ENCODE peak calls at places on chromosomes 12 and 14, in five cellular contexts. B is effector memory CD4-positive, alpha-beta T cell; U is pancreas; M is CD8-positive, alpha-beta T cell; S is Caco-2. H is an unnamed sample.

GRCh38 chr14:79856357-79856756 is 354.9 kb downstream of the DIO2 start:
- DNase-seq in B (no peak), U (no peak), M (no peak), S (no peak), H (no peak)

GRCh38 chr12:122333142-122334087 is 67.1 kb upstream of the VPS33A start:
- DNase-seq in B (no peak), U (no peak), M (no peak), S (no peak), H (no peak)

GRCh38 chr14:105475269-105475915 is 771 bp downstream of the CRIP2 start:
- DNase-seq in B (no peak), U (peak), M (no peak), S (no peak), H (no peak)

GRCh38 chr14:26863736-26864135 is 265.9 kb upstream of the NOVA1 start:
- DNase-seq in B (no peak), U (no peak), M (no peak), S (no peak), H (no peak)

GRCh38 chr14:72777636-72778035 is 116.3 kb downstream of the DPF3 start:
- DNase-seq in B (no peak), U (no peak), M (no peak), S (no peak), H (no peak)

GRCh38 chr12:88932457-88932856 is 352.2 kb upstream of the KITLG start:
- DNase-seq in B (no peak), U (no peak), M (no peak), S (no peak), H (no peak)

GRCh38 chr12:25184132-25184531 is 10.8 kb downstream of the DNAI7 start:
- DNase-seq in B (no peak), U (no peak), M (no peak), S (no peak), H (no peak)

GRCh38 chr12:120132863-120133385 is 16.4 kb upstream of the RAB35 start:
- DNase-seq in B (no peak), U (no peak), M (no peak), S (no peak), H (no peak)

GRCh38 chr14:22448035-22448904 is 140.8 kb downstream of the DAD1 start:
- DNase-seq in B (no peak), U (no peak), M (no peak), S (no peak), H (no peak)

GRCh38 chr12:132406498-132407461 is 77.4 kb upstream of the GALNT9 start:
- DNase-seq in B (no peak), U (peak), M (no peak), S (no peak), H (no peak)

GRCh38 chr12:57171668-57172067 is 24.2 kb upstream of the LRP1-AS start:
- DNase-seq in B (no peak), U (no peak), M (no peak), S (no peak), H (no peak)

GRCh38 chr12:110100315-110100970 is 23.7 kb upstream of the IFT81 start:
- DNase-seq in B (peak), U (peak), M (peak), S (peak), H (peak)

GRCh38 chr12:108253540-108253939 is 85.6 kb downstream of the CMKLR1 start:
- DNase-seq in B (no peak), U (no peak), M (no peak), S (no peak), H (no peak)

GRCh38 chr14:104044016-104044415 is 41.5 kb upstream of the ASPG start:
- DNase-seq in B (no peak), U (no peak), M (no peak), S (no peak), H (no peak)

GRCh38 chr14:20328705-20329104 is 4.4 kb downstream of the CCNB1IP1 start:
- DNase-seq in B (no peak), U (no peak), M (no peak), S (no peak), H (no peak)

GRCh38 chr12:14018080-14018479 is 36.7 kb upstream of the GRIN2B start:
- DNase-seq in B (no peak), U (no peak), M (no peak), S (no peak), H (no peak)

GRCh38 chr14:24289649-24290283 is 9.8 kb downstream of the DHRS1 start:
- DNase-seq in B (no peak), U (no peak), M (peak), S (no peak), H (no peak)

GRCh38 chr14:35594616-35595015 is 60.7 kb downstream of the INSM2 start:
- DNase-seq in B (no peak), U (no peak), M (no peak), S (no peak), H (no peak)

GRCh38 chr12:42172811-42173210 is 28.1 kb upstream of the GXYLT1 start:
- DNase-seq in B (no peak), U (no peak), M (no peak), S (no peak), H (no peak)

GRCh38 chr14:54877015-54877702 is 25.5 kb downstream of the GCH1 start:
- DNase-seq in B (no peak), U (no peak), M (no peak), S (no peak), H (no peak)

DNA sequence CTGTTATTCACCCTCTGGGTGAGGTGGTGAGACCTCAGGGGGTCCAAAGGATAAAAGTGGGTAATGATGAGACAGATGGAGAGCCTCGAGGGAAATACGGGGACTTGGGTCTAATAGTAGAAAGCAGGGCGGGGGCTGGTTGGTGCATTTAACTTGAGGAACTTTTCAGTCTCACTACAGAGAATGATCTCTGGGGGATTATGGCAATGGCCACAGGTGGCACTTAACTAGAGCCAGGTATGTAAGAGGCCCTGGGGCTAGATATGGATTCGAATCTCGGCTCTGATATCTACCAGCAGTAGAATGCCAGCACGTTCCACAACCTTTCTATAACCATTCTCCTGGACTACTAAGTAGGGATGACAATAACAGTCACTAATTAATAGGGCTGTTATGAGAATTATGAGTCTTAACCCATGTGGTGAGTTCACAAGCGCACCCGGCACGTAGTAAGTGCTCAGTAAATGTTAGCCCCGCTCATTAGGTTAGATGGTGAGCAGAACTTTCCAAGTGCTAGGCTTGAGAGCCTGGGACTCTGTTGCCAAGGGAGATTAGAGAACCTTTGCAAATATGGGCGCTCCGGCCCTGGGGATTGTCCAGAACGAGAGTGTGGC is 893 bp upstream of the PLXNC1 start:
- DNase-seq in B (no peak), U (no peak), M (no peak), S (no peak), H (no peak)
- H3K4me3 ChIP-seq in B (peak), U (no peak), M (peak), S (peak), H (peak)

DNA sequence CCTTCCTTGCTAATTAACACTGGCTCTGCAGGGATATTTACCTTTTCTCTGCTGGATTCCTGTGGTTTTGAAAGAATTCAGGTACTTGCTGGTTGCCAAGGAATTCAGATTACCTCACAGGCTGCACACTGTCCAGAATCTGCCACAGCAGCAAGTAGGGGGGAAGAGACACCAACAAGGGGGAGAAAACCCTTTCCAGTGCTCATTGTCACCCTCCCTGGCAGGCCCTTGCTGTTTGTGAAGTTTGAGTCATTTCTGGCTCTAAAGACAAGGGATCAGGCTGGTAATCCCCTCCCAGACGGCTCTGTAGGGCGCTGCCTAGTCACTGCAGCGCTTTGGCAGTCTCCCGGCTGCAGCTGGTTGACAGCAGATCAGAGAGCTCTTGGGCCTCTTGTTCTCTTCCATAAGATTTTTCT is 50.8 kb downstream of the TTLL5 start:
- DNase-seq in B (no peak), U (peak), M (no peak), S (peak), H (peak)
- H3K4me3 ChIP-seq in B (no peak), U (no peak), M (no peak), S (no peak), H (no peak)

GRCh38 chr14:61703342-61704129 is 8.2 kb downstream of the HIF1A start:
- DNase-seq in B (no peak), U (no peak), M (no peak), S (no peak), H (no peak)
- H3K4me3 ChIP-seq in B (no peak), U (no peak), M (no peak), S (no peak), H (no peak)

GRCh38 chr14:68598089-68598488 is 194.8 kb downstream of the ZFP36L1 start:
- DNase-seq in B (no peak), U (no peak), M (no peak), S (no peak), H (no peak)

GRCh38 chr14:68598621-68599447 is 194.0 kb downstream of the ZFP36L1 start:
- DNase-seq in B (no peak), U (peak), M (no peak), S (peak), H (peak)

GRCh38 chr14:68596701-68597100 is 196.2 kb downstream of the ZFP36L1 start:
- DNase-seq in B (no peak), U (peak), M (no peak), S (no peak), H (no peak)

GRCh38 chr14:68602507-68602906 is 190.4 kb downstream of the ZFP36L1 start:
- DNase-seq in B (no peak), U (no peak), M (no peak), S (no peak), H (no peak)

GRCh38 chr14:68599896-68600620 is 192.8 kb downstream of the ZFP36L1 start:
- DNase-seq in B (no peak), U (no peak), M (no peak), S (no peak), H (no peak)
- H3K4me3 ChIP-seq in B (no peak), U (no peak), M (no peak), S (no peak), H (no peak)

GRCh38 chr14:93329965-93330608 is 2.7 kb downstream of the BTBD7 start:
- DNase-seq in B (no peak), U (no peak), M (no peak), S (no peak), H (no peak)
- H3K4me3 ChIP-seq in B (no peak), U (no peak), M (no peak), S (no peak), H (no peak)

DNA sequence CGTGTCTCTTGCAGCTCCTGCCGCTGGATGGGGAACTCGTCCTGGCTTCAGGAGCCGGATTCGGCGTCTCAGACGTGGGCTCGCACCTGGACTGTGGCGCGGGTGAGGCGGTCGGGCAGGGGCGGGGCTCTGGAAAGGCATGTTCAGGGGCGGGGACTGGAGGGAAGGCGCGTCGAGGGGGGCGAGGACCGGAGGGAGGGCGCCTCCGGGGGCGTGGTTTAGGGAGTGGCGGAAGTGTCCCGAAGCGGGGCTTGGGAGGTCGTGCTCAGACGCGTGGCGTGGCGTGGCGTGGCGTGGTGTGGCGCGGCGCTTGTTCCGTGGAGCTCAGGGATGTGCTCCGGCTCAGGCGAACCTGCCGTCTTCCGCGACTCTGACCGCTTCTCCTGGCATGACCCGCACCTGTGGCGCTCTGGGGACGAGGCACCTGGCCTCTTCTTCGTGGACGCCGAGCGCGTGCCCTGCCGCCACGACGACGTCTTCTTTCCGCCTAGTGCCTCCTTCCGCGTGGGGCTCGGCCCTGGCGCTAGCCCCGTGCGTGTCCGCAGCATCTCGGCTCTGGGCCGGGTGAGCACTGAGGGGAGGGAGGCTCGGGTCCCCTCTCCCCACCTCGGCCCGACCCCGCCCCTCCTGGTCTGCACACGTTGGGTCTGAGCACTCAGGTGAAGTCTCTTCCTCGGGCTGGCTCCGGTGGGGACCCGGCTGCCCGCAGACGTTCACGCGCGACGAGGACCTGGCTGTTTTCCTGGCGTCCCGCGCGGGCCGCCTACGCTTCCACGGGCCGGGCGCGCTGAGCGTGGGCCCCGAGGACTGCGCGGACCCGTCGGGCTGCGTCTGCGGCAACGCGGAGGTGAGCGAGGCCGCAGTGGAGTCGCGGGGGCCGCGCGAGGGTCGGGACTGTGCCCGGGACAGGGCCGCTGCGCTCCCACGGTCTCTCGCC is 6.2 kb downstream of the AMN start:
- DNase-seq in B (peak), U (peak), M (peak), S (peak), H (no peak)
- H3K4me3 ChIP-seq in B (peak), U (no peak), M (peak), S (peak), H (peak)

GRCh38 chr12:750356-751191 is 1.8 kb upstream of the WNK1 start:
- DNase-seq in B (no peak), U (no peak), M (no peak), S (no peak), H (no peak)
- H3K4me3 ChIP-seq in B (peak), U (no peak), M (peak), S (peak), H (peak)

DNA sequence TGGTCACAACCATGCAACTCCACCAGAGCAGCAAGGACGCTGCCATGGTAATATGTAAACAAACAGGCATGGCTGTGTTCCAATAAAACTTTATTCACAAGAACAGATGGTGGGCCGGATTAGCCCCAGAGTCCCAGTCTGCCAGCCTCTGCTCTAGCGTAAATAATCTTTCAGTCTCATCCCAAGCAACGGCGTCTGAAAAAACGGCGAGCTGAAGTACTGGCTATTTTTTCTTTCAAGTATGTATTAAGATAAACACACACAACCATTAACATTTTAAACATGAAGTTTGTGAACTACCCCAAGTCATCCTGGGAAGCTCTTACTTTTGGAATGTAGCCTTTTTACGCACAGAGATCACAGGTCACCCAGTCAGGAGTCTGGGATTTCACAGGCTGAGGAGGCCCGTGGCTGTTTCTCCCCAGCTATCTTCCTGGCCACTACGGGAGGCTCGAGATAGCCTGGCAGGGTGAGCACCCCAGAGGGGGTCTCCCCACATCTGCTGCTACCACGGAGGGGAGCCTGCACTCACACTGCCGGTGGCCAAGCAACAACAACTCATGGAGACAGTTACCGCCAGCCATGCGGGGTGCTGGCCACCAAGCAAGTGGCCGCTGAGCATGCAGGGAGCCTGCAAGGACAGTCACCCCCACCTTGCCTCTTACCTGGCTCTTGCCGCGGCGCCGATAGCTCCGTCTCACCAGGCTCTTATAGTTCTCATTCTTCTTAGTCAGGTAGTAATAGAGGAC is 124.6 kb downstream of the RFLNA start:
- DNase-seq in B (no peak), U (no peak), M (no peak), S (no peak), H (no peak)
- H3K4me3 ChIP-seq in B (no peak), U (no peak), M (no peak), S (no peak), H (no peak)

GRCh38 chr12:112564160-112564559 is 145.4 kb downstream of the PTPN11 start:
- DNase-seq in B (no peak), U (no peak), M (no peak), S (no peak), H (no peak)

GRCh38 chr12:112555621-112556233 is 137.0 kb downstream of the PTPN11 start:
- DNase-seq in B (no peak), U (no peak), M (no peak), S (no peak), H (no peak)

GRCh38 chr12:112557954-112558630 is 139.3 kb downstream of the PTPN11 start:
- DNase-seq in B (no peak), U (no peak), M (no peak), S (no peak), H (no peak)

DNA sequence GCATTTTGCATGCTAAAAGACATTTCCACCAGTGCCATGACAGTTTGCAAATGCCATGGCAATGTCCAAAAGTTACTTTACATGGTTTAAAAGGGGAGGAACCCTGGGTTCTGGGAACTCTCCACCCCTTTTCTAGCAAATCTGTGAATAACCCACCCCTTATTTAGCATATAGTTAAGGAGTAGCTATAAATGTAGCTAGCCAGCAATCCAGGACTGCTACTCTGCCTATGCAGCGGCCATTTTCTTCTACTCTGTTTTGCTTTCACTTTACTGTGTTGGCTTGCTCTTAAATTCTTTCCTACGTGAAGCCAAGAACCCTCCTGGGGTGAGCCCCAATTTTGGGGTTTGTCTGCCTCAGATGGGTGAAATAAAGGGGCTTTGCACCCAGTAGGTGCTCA is 141.0 kb downstream of the PTPN11 start:
- DNase-seq in B (no peak), U (no peak), M (no peak), S (no peak), H (no peak)
- H3K4me3 ChIP-seq in B (no peak), U (no peak), M (no peak), S (no peak), H (no peak)

H was measured in sigmoid colon.